ENCODE peak calls at places on chromosomes 13 and 19, in four cellular contexts. T, I, P and S are unnamed samples.

GRCh38 chr19:55973982-55974381 is 12.6 kb upstream of the NLRP5 start:
- DNase-seq in T (no peak), I (no peak), P (no peak), S (no peak)

GRCh38 chr13:98327326-98328314 is 150.6 kb upstream of the RNF113B start:
- DNase-seq in P (peak), T (peak), I (peak), S (peak)

GRCh38 chr19:56840452-56841193 is at the start of the genes PEG3 and ZIM2:
- DNase-seq in P (no peak), T (no peak), I (peak), S (no peak)

GRCh38 chr13:113110048-113110851 is 4.7 kb downstream of the F7 start:
- DNase-seq in P (no peak), T (no peak), I (no peak), S (no peak)

GRCh38 chr19:15418112-15418587 is 638 bp downstream of the AKAP8L start:
- DNase-seq in T (no peak), P (no peak), I (peak), S (no peak)

GRCh38 chr13:24274452-24274971 is 34.9 kb upstream of the C1QTNF9 start:
- DNase-seq in P (no peak), I (no peak), T (no peak), S (peak)

GRCh38 chr19:7926021-7926726 is at the start of gene CTXN1:
- DNase-seq in I (peak), P (no peak), T (peak), S (no peak)

GRCh38 chr19:44684892-44685847 is 13.8 kb upstream of the CEACAM16 start:
- DNase-seq in I (peak), P (no peak), T (peak), S (peak)

GRCh38 chr13:110546933-110547332 is 14.6 kb downstream of the RAB20 start:
- DNase-seq in T (no peak), P (no peak), I (no peak), S (peak)

GRCh38 chr19:43784981-43785808 is 4.4 kb upstream of the KCNN4 start:
- DNase-seq in T (peak), P (no peak), I (peak), S (peak)

GRCh38 chr19:6856749-6857372 is 30.5 kb upstream of the ADGRE1 start:
- DNase-seq in I (no peak), P (no peak), T (no peak), S (no peak)

GRCh38 chr13:71056581-71056980 is 810.4 kb downstream of the DACH1 start:
- DNase-seq in P (no peak), I (peak), T (peak), S (no peak)

GRCh38 chr13:89199138-89199537 is 1528.0 kb downstream of the SLITRK5 start:
- DNase-seq in P (no peak), I (no peak), T (no peak), S (no peak)

GRCh38 chr13:109744512-109745051 is 41.8 kb downstream of the IRS2 start:
- DNase-seq in I (no peak), P (no peak), T (no peak), S (peak)

GRCh38 chr13:101736551-101736950 is 284.1 kb downstream of the ITGBL1 start:
- DNase-seq in P (no peak), T (no peak), I (peak), S (no peak)

GRCh38 chr13:72983085-72983768 is 75.6 kb upstream of the KLF5 start:
- DNase-seq in I (no peak), P (no peak), T (no peak), S (peak)

GRCh38 chr19:709965-710714 is 1.4 kb downstream of the PALM start:
- DNase-seq in I (no peak), P (no peak), T (no peak), S (no peak)

GRCh38 chr13:44399045-44399444 is 25.4 kb downstream of the SERP2 start:
- DNase-seq in I (no peak), T (no peak), P (no peak), S (no peak)

GRCh38 chr19:2607712-2608601 is 94.5 kb downstream of the GNG7 start:
- DNase-seq in P (no peak), T (no peak), I (no peak), S (no peak)

GRCh38 chr13:24183741-24184182 is 23.2 kb downstream of the SPATA13 start:
- DNase-seq in I (no peak), T (no peak), P (no peak), S (no peak)

GRCh38 chr19:33100894-33101644 is 20.1 kb downstream of the GPATCH1 start:
- DNase-seq in I (no peak), P (no peak), T (no peak), S (no peak)

GRCh38 chr19:18417250-18418033 is 1.8 kb upstream of the SSBP4 start:
- DNase-seq in P (no peak), T (peak), I (peak), S (peak)
- H4K5ac ChIP-seq in P (peak), T (no peak), I (no peak), S (peak)

DNA sequence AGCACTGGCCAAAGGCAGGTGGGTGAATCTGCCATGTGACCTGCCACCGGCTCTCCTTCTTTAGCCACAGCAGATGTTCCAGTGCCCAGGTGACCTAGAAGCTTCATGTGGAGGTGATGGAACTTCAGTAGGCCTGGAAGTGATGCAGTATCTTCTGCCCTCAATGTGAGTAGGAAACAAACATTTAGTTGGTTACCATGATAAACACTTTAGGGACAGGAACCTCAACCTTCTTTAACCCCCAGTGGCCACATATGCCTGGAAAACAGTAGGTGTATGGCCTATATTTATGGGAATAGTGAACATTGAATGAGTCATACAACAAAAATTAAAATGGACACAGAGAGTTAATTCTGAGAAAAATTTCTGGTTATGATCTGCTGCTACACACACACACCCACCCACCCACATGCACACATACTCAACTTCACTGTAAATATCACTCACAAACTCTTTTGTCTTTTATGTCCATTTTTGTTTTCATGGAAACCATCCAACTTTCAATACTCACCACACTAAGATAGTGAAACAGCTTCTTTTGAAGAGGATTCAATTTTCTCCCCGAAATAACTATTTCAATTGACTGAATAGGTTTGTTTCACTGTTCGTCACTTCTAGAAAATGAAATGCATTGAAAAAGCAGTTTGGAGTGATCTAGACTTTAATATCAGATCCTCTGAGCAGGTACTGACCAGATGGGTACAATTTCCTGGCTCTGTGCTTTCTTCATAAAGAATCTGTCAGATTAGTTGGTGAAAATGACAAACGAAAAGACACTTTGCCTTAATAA is 97.3 kb downstream of the STARD13 start:
- DNase-seq in I (no peak), P (no peak), T (no peak), S (peak)
- H2BK15ac ChIP-seq in I (no peak), P (no peak), T (no peak), S (peak)

GRCh38 chr19:29724102-29724641 is 9.1 kb upstream of the C19orf12 start:
- DNase-seq in T (peak), I (peak), P (no peak), S (peak)

GRCh38 chr19:29727906-29728305 is 12.8 kb upstream of the C19orf12 start:
- DNase-seq in P (no peak), I (no peak), T (no peak), S (no peak)

DNA sequence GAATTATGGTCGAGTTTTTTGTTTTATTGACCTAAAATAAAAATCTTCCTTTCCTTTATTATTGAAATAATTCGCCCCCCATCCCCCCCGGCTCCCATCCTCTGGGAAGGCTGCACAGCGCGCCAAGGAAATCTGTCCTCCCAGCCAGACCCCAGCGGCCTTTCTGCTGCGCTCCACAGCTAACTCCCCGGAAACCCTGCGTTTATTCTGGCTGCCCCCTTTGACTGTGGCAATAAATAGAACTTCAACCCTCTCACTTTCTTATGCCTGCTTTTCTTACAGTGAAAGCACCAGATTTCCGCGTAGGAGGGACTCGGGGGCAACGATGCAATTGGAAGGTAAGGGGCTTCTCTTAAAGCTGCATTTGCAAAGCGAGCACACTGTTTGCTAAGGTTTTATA is 9.7 kb upstream of the C19orf12 start:
- DNase-seq in P (no peak), I (no peak), T (no peak), S (no peak)
- H4K5ac ChIP-seq in P (no peak), I (no peak), T (peak), S (no peak)

GRCh38 chr19:49767380-49767779 is 579 bp downstream of the AP2A1 start:
- DNase-seq in T (no peak), I (peak), P (no peak), S (no peak)
- H2BK15ac ChIP-seq in T (no peak), I (no peak), P (no peak), S (no peak)

GRCh38 chr19:16824658-16825311 is 4.4 kb upstream of the SIN3B start:
- DNase-seq in P (no peak), I (peak), T (no peak), S (peak)
- H4K5ac ChIP-seq in P (no peak), I (peak), T (no peak), S (peak)

DNA sequence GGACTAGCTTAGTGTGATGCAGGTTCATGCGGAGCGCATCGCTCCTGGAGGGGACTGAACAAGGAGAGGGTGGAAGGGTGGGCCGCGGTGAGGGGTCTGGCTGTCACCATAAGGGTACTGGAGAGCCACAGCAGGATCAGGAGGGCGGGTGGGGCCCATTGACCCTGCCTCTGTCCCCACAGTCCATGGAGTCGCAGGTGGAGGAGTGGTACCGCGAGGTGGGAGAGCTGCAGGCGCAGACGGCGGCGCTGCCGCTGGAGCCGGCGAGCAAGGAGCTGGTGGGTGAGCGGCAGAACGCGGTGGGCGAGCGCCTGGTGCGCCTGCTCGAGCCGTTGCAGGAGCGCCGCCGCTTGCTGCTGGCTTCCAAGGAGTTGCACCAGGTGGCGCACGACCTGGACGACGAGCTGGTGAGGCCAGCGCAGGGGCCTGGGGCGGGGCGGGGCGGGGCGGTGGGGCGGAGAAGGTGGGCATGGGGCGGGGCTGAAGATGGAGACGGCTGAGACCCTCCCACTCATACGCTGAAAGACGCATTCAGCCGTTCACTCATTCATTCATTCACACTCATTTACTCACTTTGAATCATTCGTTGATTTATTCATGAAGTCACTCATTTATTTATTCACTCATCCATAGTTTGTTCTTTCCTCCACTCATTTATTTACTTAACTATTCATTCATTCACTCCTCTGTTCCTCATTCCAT is 27.5 kb upstream of the SHKBP1 start:
- DNase-seq in T (peak), I (peak), P (peak), S (peak)
- H2BK15ac ChIP-seq in T (no peak), I (no peak), P (no peak), S (no peak)

DNA sequence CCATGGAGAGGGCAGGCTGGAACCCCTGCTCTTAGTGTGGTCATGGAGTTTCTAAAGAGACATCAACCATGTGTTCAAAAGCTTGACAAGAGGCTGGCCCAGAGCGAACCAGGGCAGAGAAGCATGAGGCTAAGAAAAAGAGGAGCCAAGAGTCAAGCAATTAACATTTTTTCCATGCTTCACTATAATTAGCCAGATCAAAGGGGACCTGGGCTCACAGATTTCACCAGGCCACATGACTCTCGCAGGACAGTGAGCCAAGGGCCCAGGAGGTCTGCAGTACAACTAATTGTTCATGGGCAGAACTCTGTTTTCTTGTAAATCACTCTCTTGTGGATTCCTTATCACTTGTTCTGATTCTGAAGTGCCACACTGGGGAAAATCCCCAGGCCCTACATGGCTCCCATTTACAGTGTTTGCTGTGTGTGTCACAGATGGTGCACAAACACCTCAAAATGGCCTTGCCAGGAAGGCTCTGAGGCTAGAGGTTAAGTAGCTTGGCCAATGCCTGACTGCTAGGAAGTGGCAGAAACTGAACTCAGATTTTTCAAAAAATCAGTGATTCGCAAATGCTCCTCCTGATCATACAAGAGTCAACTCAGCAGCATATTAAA is 101.2 kb downstream of the LHFPL6 start:
- DNase-seq in I (peak), T (no peak), P (no peak), S (no peak)
- H4K5ac ChIP-seq in I (no peak), T (no peak), P (no peak), S (no peak)

GRCh38 chr19:46016426-46017094 is 6.3 kb downstream of the PGLYRP1 start:
- DNase-seq in P (no peak), I (peak), T (peak), S (peak)
- H2BK15ac ChIP-seq in P (peak), I (no peak), T (peak), S (no peak)